ENCODE peak calls at places on chromosomes 5 and 9, in eight cellular contexts. One of them, this sample, is unnamed.

GRCh38 chr5:169876376-169876775 is 103.9 kb downstream of the INSYN2B start:
- DNase-seq in right lobe of liver: no peak
- DNase-seq in GM12864: no peak
- DNase-seq in CD8-positive, alpha-beta T cell: no peak
- DNase-seq in vagina: no peak
- DNase-seq in astrocyte of the cerebellum: no peak
- DNase-seq in cardiac muscle cell: no peak
- DNase-seq in IMR-90: peak
- DNase-seq in this sample: no peak

GRCh38 chr9:83062011-83062652 is 810 bp downstream of the RASEF start:
- DNase-seq in cardiac muscle cell: peak
- DNase-seq in CD8-positive, alpha-beta T cell: no peak
- DNase-seq in IMR-90: peak
- DNase-seq in vagina: no peak
- DNase-seq in GM12864: no peak
- DNase-seq in astrocyte of the cerebellum: no peak
- DNase-seq in right lobe of liver: peak
- DNase-seq in this sample: no peak

GRCh38 chr9:108663381-108663876 is 192.4 kb downstream of the ACTL7B start:
- DNase-seq in IMR-90: no peak
- DNase-seq in right lobe of liver: no peak
- DNase-seq in vagina: no peak
- DNase-seq in cardiac muscle cell: no peak
- DNase-seq in astrocyte of the cerebellum: no peak
- DNase-seq in GM12864: no peak
- DNase-seq in CD8-positive, alpha-beta T cell: no peak
- DNase-seq in this sample: no peak

GRCh38 chr5:132815454-132815853 is 2.4 kb downstream of the SOWAHA start:
- DNase-seq in cardiac muscle cell: no peak
- DNase-seq in vagina: no peak
- DNase-seq in GM12864: no peak
- DNase-seq in right lobe of liver: no peak
- DNase-seq in CD8-positive, alpha-beta T cell: no peak
- DNase-seq in astrocyte of the cerebellum: no peak
- DNase-seq in IMR-90: peak
- DNase-seq in this sample: no peak

GRCh38 chr5:79850941-79851693 is 139.9 kb downstream of the MTX3 start:
- DNase-seq in vagina: peak
- DNase-seq in GM12864: no peak
- DNase-seq in right lobe of liver: no peak
- DNase-seq in IMR-90: no peak
- DNase-seq in astrocyte of the cerebellum: no peak
- DNase-seq in cardiac muscle cell: no peak
- DNase-seq in CD8-positive, alpha-beta T cell: no peak
- DNase-seq in this sample: no peak

GRCh38 chr9:73038613-73039012 is 85.8 kb upstream of the ALDH1A1 start:
- DNase-seq in IMR-90: no peak
- DNase-seq in vagina: peak
- DNase-seq in right lobe of liver: peak
- DNase-seq in GM12864: no peak
- DNase-seq in astrocyte of the cerebellum: peak
- DNase-seq in CD8-positive, alpha-beta T cell: no peak
- DNase-seq in cardiac muscle cell: no peak
- DNase-seq in this sample: no peak

GRCh38 chr9:112558476-112558875 is 71.8 kb downstream of the KIAA1958 start:
- DNase-seq in right lobe of liver: no peak
- DNase-seq in IMR-90: peak
- DNase-seq in astrocyte of the cerebellum: peak
- DNase-seq in CD8-positive, alpha-beta T cell: no peak
- DNase-seq in cardiac muscle cell: no peak
- DNase-seq in GM12864: no peak
- DNase-seq in vagina: no peak
- DNase-seq in this sample: no peak

GRCh38 chr5:177494356-177495195 is 2.8 kb downstream of the PDLIM7 start:
- DNase-seq in IMR-90: peak
- DNase-seq in CD8-positive, alpha-beta T cell: no peak
- DNase-seq in vagina: no peak
- DNase-seq in cardiac muscle cell: peak
- DNase-seq in astrocyte of the cerebellum: peak
- DNase-seq in GM12864: no peak
- DNase-seq in right lobe of liver: no peak
- DNase-seq in this sample: peak

GRCh38 chr9:81389569-81389993 is 299.8 kb downstream of the TLE1 start:
- DNase-seq in GM12864: no peak
- DNase-seq in right lobe of liver: no peak
- DNase-seq in IMR-90: peak
- DNase-seq in CD8-positive, alpha-beta T cell: no peak
- DNase-seq in cardiac muscle cell: no peak
- DNase-seq in vagina: no peak
- DNase-seq in astrocyte of the cerebellum: peak
- DNase-seq in this sample: no peak

GRCh38 chr9:129580211-129580915 is 40.5 kb downstream of the C9orf50 start:
- DNase-seq in vagina: no peak
- DNase-seq in cardiac muscle cell: no peak
- DNase-seq in right lobe of liver: no peak
- DNase-seq in GM12864: peak
- DNase-seq in IMR-90: no peak
- DNase-seq in CD8-positive, alpha-beta T cell: no peak
- DNase-seq in astrocyte of the cerebellum: no peak
- DNase-seq in this sample: peak

GRCh38 chr9:81455826-81456225 is 233.5 kb downstream of the TLE1 start:
- DNase-seq in IMR-90: no peak
- DNase-seq in CD8-positive, alpha-beta T cell: no peak
- DNase-seq in vagina: no peak
- DNase-seq in astrocyte of the cerebellum: peak
- DNase-seq in cardiac muscle cell: no peak
- DNase-seq in GM12864: no peak
- DNase-seq in right lobe of liver: no peak
- DNase-seq in this sample: no peak

GRCh38 chr9:116928884-116929283 is 241.8 kb downstream of the TRIM32 start:
- DNase-seq in right lobe of liver: no peak
- DNase-seq in IMR-90: no peak
- DNase-seq in CD8-positive, alpha-beta T cell: no peak
- DNase-seq in astrocyte of the cerebellum: no peak
- DNase-seq in GM12864: no peak
- DNase-seq in cardiac muscle cell: no peak
- DNase-seq in vagina: no peak
- DNase-seq in this sample: no peak

GRCh38 chr5:156815988-156816599 is 34.0 kb upstream of the PPP1R2B start:
- DNase-seq in astrocyte of the cerebellum: peak
- DNase-seq in right lobe of liver: peak
- DNase-seq in CD8-positive, alpha-beta T cell: no peak
- DNase-seq in cardiac muscle cell: peak
- DNase-seq in IMR-90: peak
- DNase-seq in GM12864: no peak
- DNase-seq in vagina: no peak
- DNase-seq in this sample: peak

GRCh38 chr5:9699681-9700080 is 69.5 kb upstream of the TAS2R1 start:
- DNase-seq in astrocyte of the cerebellum: no peak
- DNase-seq in right lobe of liver: no peak
- DNase-seq in cardiac muscle cell: no peak
- DNase-seq in IMR-90: peak
- DNase-seq in GM12864: no peak
- DNase-seq in vagina: no peak
- DNase-seq in CD8-positive, alpha-beta T cell: no peak
- DNase-seq in this sample: no peak

GRCh38 chr5:16550316-16550952 is 66.4 kb downstream of the RETREG1 start:
- DNase-seq in astrocyte of the cerebellum: no peak
- DNase-seq in right lobe of liver: peak
- DNase-seq in CD8-positive, alpha-beta T cell: no peak
- DNase-seq in cardiac muscle cell: peak
- DNase-seq in IMR-90: peak
- DNase-seq in vagina: no peak
- DNase-seq in GM12864: peak
- DNase-seq in this sample: peak

GRCh38 chr5:172716796-172717313 is 54.1 kb downstream of the DUSP1 start:
- DNase-seq in astrocyte of the cerebellum: peak
- DNase-seq in CD8-positive, alpha-beta T cell: peak
- DNase-seq in right lobe of liver: peak
- DNase-seq in GM12864: peak
- DNase-seq in IMR-90: peak
- DNase-seq in cardiac muscle cell: peak
- DNase-seq in vagina: no peak
- DNase-seq in this sample: peak

GRCh38 chr9:99828417-99829176 is 6.9 kb downstream of the NR4A3 start:
- DNase-seq in right lobe of liver: peak
- DNase-seq in vagina: no peak
- DNase-seq in IMR-90: no peak
- DNase-seq in cardiac muscle cell: peak
- DNase-seq in GM12864: no peak
- DNase-seq in CD8-positive, alpha-beta T cell: no peak
- DNase-seq in astrocyte of the cerebellum: no peak
- DNase-seq in this sample: no peak

GRCh38 chr5:150656191-150657132 is 4.6 kb upstream of the MYOZ3 start:
- DNase-seq in CD8-positive, alpha-beta T cell: peak
- DNase-seq in cardiac muscle cell: peak
- DNase-seq in astrocyte of the cerebellum: no peak
- DNase-seq in IMR-90: no peak
- DNase-seq in vagina: no peak
- DNase-seq in right lobe of liver: peak
- DNase-seq in GM12864: no peak
- DNase-seq in this sample: peak

GRCh38 chr5:143842920-143843319 is 31.0 kb downstream of the HMHB1 start:
- DNase-seq in vagina: no peak
- DNase-seq in astrocyte of the cerebellum: no peak
- DNase-seq in cardiac muscle cell: no peak
- DNase-seq in GM12864: no peak
- DNase-seq in IMR-90: peak
- DNase-seq in right lobe of liver: no peak
- DNase-seq in CD8-positive, alpha-beta T cell: no peak
- DNase-seq in this sample: no peak

GRCh38 chr9:2610985-2611384 is 10.6 kb upstream of the VLDLR start:
- DNase-seq in cardiac muscle cell: no peak
- DNase-seq in vagina: no peak
- DNase-seq in astrocyte of the cerebellum: no peak
- DNase-seq in right lobe of liver: no peak
- DNase-seq in GM12864: no peak
- DNase-seq in CD8-positive, alpha-beta T cell: no peak
- DNase-seq in IMR-90: peak
- DNase-seq in this sample: no peak

GRCh38 chr9:15606667-15607472 is 54.0 kb downstream of the CCDC171 start:
- DNase-seq in cardiac muscle cell: peak
- DNase-seq in IMR-90: peak
- DNase-seq in GM12864: no peak
- DNase-seq in right lobe of liver: no peak
- DNase-seq in CD8-positive, alpha-beta T cell: no peak
- DNase-seq in vagina: no peak
- DNase-seq in astrocyte of the cerebellum: peak
- DNase-seq in this sample: peak

GRCh38 chr5:6819521-6819920 is 106.3 kb downstream of the TENT4A start:
- DNase-seq in IMR-90: no peak
- DNase-seq in cardiac muscle cell: peak
- DNase-seq in right lobe of liver: no peak
- DNase-seq in CD8-positive, alpha-beta T cell: no peak
- DNase-seq in GM12864: no peak
- DNase-seq in vagina: no peak
- DNase-seq in astrocyte of the cerebellum: no peak
- DNase-seq in this sample: no peak
- TF ChIP-seq CTCF in IMR-90: no peak
- TF ChIP-seq CTCF in cardiac muscle cell: no peak
- TF ChIP-seq CTCF in right lobe of liver: no peak
- TF ChIP-seq CTCF in CD8-positive, alpha-beta T cell: no peak
- TF ChIP-seq CTCF in GM12864: peak
- TF ChIP-seq CTCF in vagina: no peak
- TF ChIP-seq CTCF in astrocyte of the cerebellum: no peak
- TF ChIP-seq CTCF in this sample: no peak

GRCh38 chr5:42876375-42876844 is 64.7 kb upstream of the SELENOP start:
- DNase-seq in right lobe of liver: no peak
- DNase-seq in GM12864: no peak
- DNase-seq in vagina: no peak
- DNase-seq in CD8-positive, alpha-beta T cell: no peak
- DNase-seq in cardiac muscle cell: no peak
- DNase-seq in IMR-90: no peak
- DNase-seq in astrocyte of the cerebellum: no peak
- DNase-seq in this sample: no peak
- H3K4me3 ChIP-seq in right lobe of liver: no peak
- H3K4me3 ChIP-seq in GM12864: no peak
- H3K4me3 ChIP-seq in vagina: no peak
- H3K4me3 ChIP-seq in CD8-positive, alpha-beta T cell: no peak
- H3K4me3 ChIP-seq in cardiac muscle cell: no peak
- H3K4me3 ChIP-seq in IMR-90: no peak
- H3K4me3 ChIP-seq in astrocyte of the cerebellum: no peak
- H3K4me3 ChIP-seq in this sample: no peak

GRCh38 chr9:23830949-23831730 is 5.1 kb upstream of the ELAVL2 start:
- DNase-seq in cardiac muscle cell: no peak
- DNase-seq in vagina: no peak
- DNase-seq in GM12864: no peak
- DNase-seq in astrocyte of the cerebellum: no peak
- DNase-seq in right lobe of liver: no peak
- DNase-seq in IMR-90: no peak
- DNase-seq in CD8-positive, alpha-beta T cell: no peak
- DNase-seq in this sample: no peak

GRCh38 chr9:23825700-23826099 is 340 bp downstream of the ELAVL2 start:
- DNase-seq in right lobe of liver: no peak
- DNase-seq in astrocyte of the cerebellum: no peak
- DNase-seq in vagina: no peak
- DNase-seq in IMR-90: no peak
- DNase-seq in CD8-positive, alpha-beta T cell: no peak
- DNase-seq in GM12864: no peak
- DNase-seq in cardiac muscle cell: no peak
- DNase-seq in this sample: no peak

GRCh38 chr9:23826120-23826629 is at the start of gene ELAVL2:
- DNase-seq in GM12864: no peak
- DNase-seq in right lobe of liver: peak
- DNase-seq in astrocyte of the cerebellum: peak
- DNase-seq in IMR-90: peak
- DNase-seq in cardiac muscle cell: peak
- DNase-seq in CD8-positive, alpha-beta T cell: no peak
- DNase-seq in vagina: no peak
- DNase-seq in this sample: no peak

GRCh38 chr9:23829580-23830458 is 3.8 kb upstream of the ELAVL2 start:
- DNase-seq in cardiac muscle cell: peak
- DNase-seq in right lobe of liver: no peak
- DNase-seq in astrocyte of the cerebellum: peak
- DNase-seq in CD8-positive, alpha-beta T cell: no peak
- DNase-seq in GM12864: no peak
- DNase-seq in vagina: no peak
- DNase-seq in IMR-90: peak
- DNase-seq in this sample: no peak

GRCh38 chr9:23830459-23830805 is 4.4 kb upstream of the ELAVL2 start:
- DNase-seq in GM12864: no peak
- DNase-seq in astrocyte of the cerebellum: no peak
- DNase-seq in CD8-positive, alpha-beta T cell: no peak
- DNase-seq in vagina: no peak
- DNase-seq in cardiac muscle cell: no peak
- DNase-seq in right lobe of liver: no peak
- DNase-seq in IMR-90: no peak
- DNase-seq in this sample: no peak
- TF ChIP-seq CTCF in GM12864: no peak
- TF ChIP-seq CTCF in astrocyte of the cerebellum: no peak
- TF ChIP-seq CTCF in CD8-positive, alpha-beta T cell: no peak
- TF ChIP-seq CTCF in vagina: no peak
- TF ChIP-seq CTCF in cardiac muscle cell: no peak
- TF ChIP-seq CTCF in right lobe of liver: no peak
- TF ChIP-seq CTCF in IMR-90: no peak
- TF ChIP-seq CTCF in this sample: no peak

DNA sequence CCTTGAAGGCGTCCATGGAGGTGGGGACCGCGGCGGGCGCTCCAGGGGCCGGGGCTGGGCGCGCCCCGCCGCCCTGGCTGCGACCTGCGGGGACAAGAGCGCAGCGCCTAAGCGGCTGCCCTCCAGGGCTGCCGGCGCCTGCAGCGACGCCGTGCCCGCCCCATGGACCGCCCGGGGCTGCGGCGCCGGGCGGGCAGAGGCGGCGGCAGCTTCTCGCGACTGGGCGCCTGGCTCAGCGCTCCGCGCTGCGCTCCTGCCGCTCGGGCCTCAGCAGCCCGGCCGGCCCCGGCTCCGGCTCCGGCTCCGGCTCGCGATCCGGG is 202 bp downstream of the PITX1 start:
- DNase-seq in CD8-positive, alpha-beta T cell: no peak
- DNase-seq in GM12864: no peak
- DNase-seq in right lobe of liver: no peak
- DNase-seq in vagina: no peak
- DNase-seq in cardiac muscle cell: peak
- DNase-seq in IMR-90: no peak
- DNase-seq in astrocyte of the cerebellum: no peak
- DNase-seq in this sample: peak
- H3K4me3 ChIP-seq in CD8-positive, alpha-beta T cell: no peak
- H3K4me3 ChIP-seq in GM12864: peak
- H3K4me3 ChIP-seq in right lobe of liver: no peak
- H3K4me3 ChIP-seq in vagina: peak
- H3K4me3 ChIP-seq in cardiac muscle cell: peak
- H3K4me3 ChIP-seq in IMR-90: peak
- H3K4me3 ChIP-seq in astrocyte of the cerebellum: peak
- H3K4me3 ChIP-seq in this sample: peak

This sample was measured in GM12865.